ENCODE peak calls at places on chromosomes 11 and 22, in seven cellular contexts. One of them, this sample, is unnamed.

GRCh38 chr11:35419713-35420333 is 465 bp upstream of the SLC1A2 start:
- DNase-seq in EH: no peak
- DNase-seq in tibial nerve: no peak
- DNase-seq in KG1: no peak
- DNase-seq in AG20443: peak; percentile 17
- DNase-seq in stimulated activated naive CD4-positive, alpha-beta T cell: no peak
- DNase-seq in activated naive CD8-positive, alpha-beta T cell treated with anti-CD3 and anti-CD28 coated beads for 36 hours: peak; percentile 12
- DNase-seq in this sample: no peak

GRCh38 chr22:21726650-21727049 is 8.9 kb downstream of the YPEL1 start:
- DNase-seq in tibial nerve: no peak
- DNase-seq in AG20443: no peak
- DNase-seq in EH: peak; percentile 20
- DNase-seq in stimulated activated naive CD4-positive, alpha-beta T cell: no peak
- DNase-seq in KG1: no peak
- DNase-seq in activated naive CD8-positive, alpha-beta T cell treated with anti-CD3 and anti-CD28 coated beads for 36 hours: peak; percentile 48
- DNase-seq in this sample: peak; percentile 61

GRCh38 chr11:121453589-121454299 is 977 bp upstream of the SORL1-AS1 start:
- DNase-seq in EH: no peak
- DNase-seq in AG20443: no peak
- DNase-seq in stimulated activated naive CD4-positive, alpha-beta T cell: no peak
- DNase-seq in activated naive CD8-positive, alpha-beta T cell treated with anti-CD3 and anti-CD28 coated beads for 36 hours: no peak
- DNase-seq in tibial nerve: no peak
- DNase-seq in KG1: no peak
- DNase-seq in this sample: no peak

GRCh38 chr22:46452195-46453005 is 85.0 kb downstream of the CELSR1 start:
- DNase-seq in AG20443: no peak
- DNase-seq in tibial nerve: no peak
- DNase-seq in activated naive CD8-positive, alpha-beta T cell treated with anti-CD3 and anti-CD28 coated beads for 36 hours: no peak
- DNase-seq in stimulated activated naive CD4-positive, alpha-beta T cell: no peak
- DNase-seq in KG1: no peak
- DNase-seq in EH: no peak
- DNase-seq in this sample: no peak

GRCh38 chr22:30880847-30881246 is 87.7 kb downstream of the MORC2 start:
- DNase-seq in stimulated activated naive CD4-positive, alpha-beta T cell: no peak
- DNase-seq in AG20443: no peak
- DNase-seq in EH: no peak
- DNase-seq in tibial nerve: no peak
- DNase-seq in activated naive CD8-positive, alpha-beta T cell treated with anti-CD3 and anti-CD28 coated beads for 36 hours: no peak
- DNase-seq in KG1: no peak
- DNase-seq in this sample: no peak

GRCh38 chr11:37861671-37862070 is 1263.6 kb upstream of the RAG2 start:
- DNase-seq in tibial nerve: no peak
- DNase-seq in AG20443: no peak
- DNase-seq in EH: no peak
- DNase-seq in activated naive CD8-positive, alpha-beta T cell treated with anti-CD3 and anti-CD28 coated beads for 36 hours: no peak
- DNase-seq in KG1: no peak
- DNase-seq in stimulated activated naive CD4-positive, alpha-beta T cell: no peak
- DNase-seq in this sample: no peak

GRCh38 chr11:78000193-78000592 is 5.7 kb upstream of the INTS4 start:
- DNase-seq in stimulated activated naive CD4-positive, alpha-beta T cell: peak; percentile 11
- DNase-seq in tibial nerve: no peak
- DNase-seq in EH: peak; percentile 78
- DNase-seq in AG20443: peak; percentile 69
- DNase-seq in KG1: peak; percentile 47
- DNase-seq in activated naive CD8-positive, alpha-beta T cell treated with anti-CD3 and anti-CD28 coated beads for 36 hours: peak; percentile 7
- DNase-seq in this sample: no peak

GRCh38 chr11:19673924-19674390 is 38.7 kb upstream of the NAV2 start:
- DNase-seq in KG1: no peak
- DNase-seq in EH: no peak
- DNase-seq in activated naive CD8-positive, alpha-beta T cell treated with anti-CD3 and anti-CD28 coated beads for 36 hours: no peak
- DNase-seq in stimulated activated naive CD4-positive, alpha-beta T cell: no peak
- DNase-seq in tibial nerve: peak; percentile 56
- DNase-seq in AG20443: peak; percentile 61
- DNase-seq in this sample: no peak

GRCh38 chr11:1762537-1763302 is 1.0 kb downstream of the CTSD start:
- DNase-seq in tibial nerve: peak; percentile 53
- DNase-seq in stimulated activated naive CD4-positive, alpha-beta T cell: no peak
- DNase-seq in KG1: no peak
- DNase-seq in activated naive CD8-positive, alpha-beta T cell treated with anti-CD3 and anti-CD28 coated beads for 36 hours: no peak
- DNase-seq in AG20443: peak; percentile 61
- DNase-seq in EH: no peak
- DNase-seq in this sample: peak; percentile 86

GRCh38 chr11:77503006-77503405 is 29.1 kb upstream of the PAK1 start:
- DNase-seq in EH: peak; percentile 33
- DNase-seq in KG1: peak; percentile 35
- DNase-seq in tibial nerve: no peak
- DNase-seq in activated naive CD8-positive, alpha-beta T cell treated with anti-CD3 and anti-CD28 coated beads for 36 hours: no peak
- DNase-seq in stimulated activated naive CD4-positive, alpha-beta T cell: no peak
- DNase-seq in AG20443: peak; percentile 55
- DNase-seq in this sample: peak; percentile 28

GRCh38 chr11:93491941-93492340 is 51.2 kb downstream of the SMCO4 start:
- DNase-seq in activated naive CD8-positive, alpha-beta T cell treated with anti-CD3 and anti-CD28 coated beads for 36 hours: no peak
- DNase-seq in AG20443: no peak
- DNase-seq in EH: no peak
- DNase-seq in stimulated activated naive CD4-positive, alpha-beta T cell: no peak
- DNase-seq in KG1: no peak
- DNase-seq in tibial nerve: no peak
- DNase-seq in this sample: no peak

GRCh38 chr11:57568330-57568766 is 876 bp upstream of the UBE2L6 start:
- DNase-seq in tibial nerve: peak; percentile 90
- DNase-seq in activated naive CD8-positive, alpha-beta T cell treated with anti-CD3 and anti-CD28 coated beads for 36 hours: no peak
- DNase-seq in KG1: peak; percentile 92
- DNase-seq in stimulated activated naive CD4-positive, alpha-beta T cell: no peak
- DNase-seq in EH: peak; percentile 78
- DNase-seq in AG20443: no peak
- DNase-seq in this sample: no peak

GRCh38 chr11:73154178-73154577 is 12.1 kb upstream of the FCHSD2 start:
- DNase-seq in KG1: peak; percentile 100
- DNase-seq in tibial nerve: no peak
- DNase-seq in EH: no peak
- DNase-seq in activated naive CD8-positive, alpha-beta T cell treated with anti-CD3 and anti-CD28 coated beads for 36 hours: peak; percentile 46
- DNase-seq in AG20443: no peak
- DNase-seq in stimulated activated naive CD4-positive, alpha-beta T cell: no peak
- DNase-seq in this sample: no peak

GRCh38 chr11:126421243-126421642 is 65.8 kb downstream of the ST3GAL4 start:
- DNase-seq in activated naive CD8-positive, alpha-beta T cell treated with anti-CD3 and anti-CD28 coated beads for 36 hours: no peak
- DNase-seq in stimulated activated naive CD4-positive, alpha-beta T cell: no peak
- DNase-seq in KG1: no peak
- DNase-seq in EH: no peak
- DNase-seq in tibial nerve: no peak
- DNase-seq in AG20443: no peak
- DNase-seq in this sample: no peak

GRCh38 chr11:82797595-82797971 is 63.9 kb upstream of the FAM181B start:
- DNase-seq in tibial nerve: no peak
- DNase-seq in activated naive CD8-positive, alpha-beta T cell treated with anti-CD3 and anti-CD28 coated beads for 36 hours: no peak
- DNase-seq in AG20443: no peak
- DNase-seq in stimulated activated naive CD4-positive, alpha-beta T cell: no peak
- DNase-seq in KG1: no peak
- DNase-seq in EH: no peak
- DNase-seq in this sample: no peak

GRCh38 chr11:47144541-47144940 is 32.1 kb downstream of the ARFGAP2 start:
- DNase-seq in KG1: no peak
- DNase-seq in AG20443: no peak
- DNase-seq in activated naive CD8-positive, alpha-beta T cell treated with anti-CD3 and anti-CD28 coated beads for 36 hours: no peak
- DNase-seq in tibial nerve: no peak
- DNase-seq in stimulated activated naive CD4-positive, alpha-beta T cell: no peak
- DNase-seq in EH: no peak
- DNase-seq in this sample: no peak

GRCh38 chr11:13169709-13170108 is 107.9 kb upstream of the BMAL1 start:
- DNase-seq in AG20443: peak; percentile 74
- DNase-seq in EH: peak; percentile 97
- DNase-seq in tibial nerve: no peak
- DNase-seq in stimulated activated naive CD4-positive, alpha-beta T cell: no peak
- DNase-seq in KG1: no peak
- DNase-seq in activated naive CD8-positive, alpha-beta T cell treated with anti-CD3 and anti-CD28 coated beads for 36 hours: no peak
- DNase-seq in this sample: no peak

GRCh38 chr11:9138612-9139579 is 47.5 kb upstream of the SCUBE2 start:
- DNase-seq in EH: peak; percentile 92
- DNase-seq in tibial nerve: peak; percentile 34
- DNase-seq in AG20443: peak; percentile 80
- DNase-seq in stimulated activated naive CD4-positive, alpha-beta T cell: no peak
- DNase-seq in activated naive CD8-positive, alpha-beta T cell treated with anti-CD3 and anti-CD28 coated beads for 36 hours: no peak
- DNase-seq in KG1: no peak
- DNase-seq in this sample: no peak

GRCh38 chr11:67320011-67320410 is 16.7 kb downstream of the SSH3 start:
- DNase-seq in AG20443: no peak
- DNase-seq in stimulated activated naive CD4-positive, alpha-beta T cell: no peak
- DNase-seq in activated naive CD8-positive, alpha-beta T cell treated with anti-CD3 and anti-CD28 coated beads for 36 hours: no peak
- DNase-seq in KG1: no peak
- DNase-seq in EH: peak; percentile 51
- DNase-seq in tibial nerve: no peak
- DNase-seq in this sample: no peak

GRCh38 chr11:65488273-65489058 is 10.4 kb upstream of the MALAT1 start:
- DNase-seq in tibial nerve: peak; percentile 58
- DNase-seq in activated naive CD8-positive, alpha-beta T cell treated with anti-CD3 and anti-CD28 coated beads for 36 hours: no peak
- DNase-seq in AG20443: peak; percentile 37
- DNase-seq in KG1: no peak
- DNase-seq in stimulated activated naive CD4-positive, alpha-beta T cell: no peak
- DNase-seq in EH: peak; percentile 88
- DNase-seq in this sample: no peak

GRCh38 chr11:80529722-80530121 is 1088.9 kb upstream of the TENM4 start:
- DNase-seq in AG20443: no peak
- DNase-seq in stimulated activated naive CD4-positive, alpha-beta T cell: no peak
- DNase-seq in activated naive CD8-positive, alpha-beta T cell treated with anti-CD3 and anti-CD28 coated beads for 36 hours: no peak
- DNase-seq in EH: no peak
- DNase-seq in tibial nerve: no peak
- DNase-seq in KG1: no peak
- DNase-seq in this sample: no peak

GRCh38 chr11:5004429-5005274 is 10.0 kb downstream of the OR51L1 start:
- DNase-seq in stimulated activated naive CD4-positive, alpha-beta T cell: no peak
- DNase-seq in tibial nerve: peak; percentile 44
- DNase-seq in AG20443: peak; percentile 58
- DNase-seq in activated naive CD8-positive, alpha-beta T cell treated with anti-CD3 and anti-CD28 coated beads for 36 hours: peak; percentile 6
- DNase-seq in EH: peak; percentile 45
- DNase-seq in KG1: no peak
- DNase-seq in this sample: no peak

GRCh38 chr11:45885921-45886721 is 670 bp downstream of the MAPK8IP1 start:
- DNase-seq in activated naive CD8-positive, alpha-beta T cell treated with anti-CD3 and anti-CD28 coated beads for 36 hours: no peak
- DNase-seq in AG20443: no peak
- DNase-seq in stimulated activated naive CD4-positive, alpha-beta T cell: no peak
- DNase-seq in EH: no peak
- DNase-seq in KG1: no peak
- DNase-seq in tibial nerve: no peak
- DNase-seq in this sample: no peak

GRCh38 chr22:45564349-45565030 is 61.8 kb downstream of the FBLN1 start:
- DNase-seq in EH: no peak
- DNase-seq in tibial nerve: no peak
- DNase-seq in stimulated activated naive CD4-positive, alpha-beta T cell: no peak
- DNase-seq in AG20443: peak; percentile 41
- DNase-seq in activated naive CD8-positive, alpha-beta T cell treated with anti-CD3 and anti-CD28 coated beads for 36 hours: no peak
- DNase-seq in KG1: no peak
- DNase-seq in this sample: no peak

This sample was measured in HuH-7.5.